ENCODE peak calls at places on chromosome 22, in seven cellular contexts. One of them, this sample, is unnamed.
A peak's percentile ranks its signal among the peaks of the same experiment; 100 is the strongest.

GRCh38 chr22:44394246-44395115 is 81.7 kb upstream of the SHISAL1 start:
- DNase-seq in astrocyte of the spinal cord: no peak
- DNase-seq in left ventricle myocardium inferior: peak; percentile 10
- DNase-seq in pancreas: no peak
- DNase-seq in Caco-2: peak; percentile 14
- DNase-seq in dorsolateral prefrontal cortex: no peak
- DNase-seq in tibial nerve: peak; percentile 2
- DNase-seq in this sample: no peak

GRCh38 chr22:47850644-47851151 is 1088.2 kb downstream of the TBC1D22A start:
- DNase-seq in tibial nerve: no peak
- DNase-seq in pancreas: no peak
- DNase-seq in Caco-2: no peak
- DNase-seq in dorsolateral prefrontal cortex: no peak
- DNase-seq in left ventricle myocardium inferior: no peak
- DNase-seq in astrocyte of the spinal cord: peak; percentile 15
- DNase-seq in this sample: peak; percentile 8

GRCh38 chr22:30702856-30703255 is 8.2 kb downstream of the OSBP2 start:
- DNase-seq in pancreas: no peak
- DNase-seq in astrocyte of the spinal cord: no peak
- DNase-seq in Caco-2: no peak
- DNase-seq in dorsolateral prefrontal cortex: no peak
- DNase-seq in left ventricle myocardium inferior: no peak
- DNase-seq in tibial nerve: no peak
- DNase-seq in this sample: no peak

GRCh38 chr22:43118024-43118849 is 7.7 kb downstream of the BIK start:
- DNase-seq in astrocyte of the spinal cord: no peak
- DNase-seq in pancreas: no peak
- DNase-seq in left ventricle myocardium inferior: no peak
- DNase-seq in Caco-2: no peak
- DNase-seq in tibial nerve: no peak
- DNase-seq in dorsolateral prefrontal cortex: no peak
- DNase-seq in this sample: no peak

GRCh38 chr22:48173061-48173849 is 1410.8 kb downstream of the TBC1D22A start:
- DNase-seq in astrocyte of the spinal cord: no peak
- DNase-seq in Caco-2: no peak
- DNase-seq in left ventricle myocardium inferior: no peak
- DNase-seq in dorsolateral prefrontal cortex: no peak
- DNase-seq in tibial nerve: no peak
- DNase-seq in pancreas: no peak
- DNase-seq in this sample: no peak

GRCh38 chr22:27773236-27773550 is 28.4 kb downstream of the MN1 start:
- DNase-seq in tibial nerve: no peak
- DNase-seq in pancreas: no peak
- DNase-seq in left ventricle myocardium inferior: no peak
- DNase-seq in dorsolateral prefrontal cortex: no peak
- DNase-seq in Caco-2: no peak
- DNase-seq in astrocyte of the spinal cord: no peak
- DNase-seq in this sample: no peak

GRCh38 chr22:35971418-35972119 is 57.1 kb downstream of the RBFOX2 start:
- DNase-seq in astrocyte of the spinal cord: peak; percentile 92
- DNase-seq in tibial nerve: no peak
- DNase-seq in pancreas: no peak
- DNase-seq in Caco-2: no peak
- DNase-seq in left ventricle myocardium inferior: no peak
- DNase-seq in dorsolateral prefrontal cortex: no peak
- DNase-seq in this sample: peak; percentile 86

GRCh38 chr22:39383841-39384625 is 15.5 kb upstream of the TAB1 start:
- DNase-seq in tibial nerve: no peak
- DNase-seq in left ventricle myocardium inferior: no peak
- DNase-seq in dorsolateral prefrontal cortex: no peak
- DNase-seq in pancreas: no peak
- DNase-seq in Caco-2: no peak
- DNase-seq in astrocyte of the spinal cord: no peak
- DNase-seq in this sample: no peak

GRCh38 chr22:27795053-27795452 is 6.5 kb downstream of the MN1 start:
- DNase-seq in astrocyte of the spinal cord: no peak
- DNase-seq in pancreas: no peak
- DNase-seq in left ventricle myocardium inferior: no peak
- DNase-seq in tibial nerve: no peak
- DNase-seq in dorsolateral prefrontal cortex: no peak
- DNase-seq in Caco-2: no peak
- DNase-seq in this sample: no peak

GRCh38 chr22:26460202-26460601 is 23.4 kb downstream of the HPS4 start:
- DNase-seq in tibial nerve: no peak
- DNase-seq in pancreas: no peak
- DNase-seq in astrocyte of the spinal cord: no peak
- DNase-seq in Caco-2: no peak
- DNase-seq in dorsolateral prefrontal cortex: no peak
- DNase-seq in left ventricle myocardium inferior: no peak
- DNase-seq in this sample: no peak

GRCh38 chr22:35506259-35506570 is 34.4 kb upstream of the RASD2 start:
- DNase-seq in Caco-2: no peak
- DNase-seq in left ventricle myocardium inferior: no peak
- DNase-seq in astrocyte of the spinal cord: no peak
- DNase-seq in pancreas: no peak
- DNase-seq in tibial nerve: no peak
- DNase-seq in dorsolateral prefrontal cortex: no peak
- DNase-seq in this sample: no peak

GRCh38 chr22:28938286-28938833 is 55.0 kb downstream of the ZNRF3 start:
- DNase-seq in dorsolateral prefrontal cortex: no peak
- DNase-seq in pancreas: no peak
- DNase-seq in Caco-2: no peak
- DNase-seq in astrocyte of the spinal cord: no peak
- DNase-seq in tibial nerve: no peak
- DNase-seq in left ventricle myocardium inferior: no peak
- DNase-seq in this sample: no peak

GRCh38 chr22:37018815-37019308 is 385 bp downstream of the TST start:
- DNase-seq in astrocyte of the spinal cord: peak; percentile 52
- DNase-seq in dorsolateral prefrontal cortex: no peak
- DNase-seq in pancreas: no peak
- DNase-seq in left ventricle myocardium inferior: peak; percentile 74
- DNase-seq in Caco-2: no peak
- DNase-seq in tibial nerve: peak; percentile 54
- DNase-seq in this sample: no peak

GRCh38 chr22:39152511-39153219 is at the start of gene CBX7:
- DNase-seq in Caco-2: peak; percentile 80
- DNase-seq in astrocyte of the spinal cord: peak; percentile 80
- DNase-seq in pancreas: peak; percentile 91
- DNase-seq in tibial nerve: peak; percentile 96
- DNase-seq in dorsolateral prefrontal cortex: peak; percentile 95
- DNase-seq in left ventricle myocardium inferior: peak; percentile 96
- DNase-seq in this sample: no peak

GRCh38 chr22:28019360-28019759 is 100.3 kb upstream of the PITPNB start:
- DNase-seq in tibial nerve: no peak
- DNase-seq in dorsolateral prefrontal cortex: no peak
- DNase-seq in pancreas: peak; percentile 1
- DNase-seq in astrocyte of the spinal cord: no peak
- DNase-seq in left ventricle myocardium inferior: peak; percentile 9
- DNase-seq in Caco-2: peak; percentile 15
- DNase-seq in this sample: no peak

GRCh38 chr22:46830001-46830715 is 67.7 kb downstream of the TBC1D22A start:
- DNase-seq in left ventricle myocardium inferior: peak; percentile 59
- DNase-seq in dorsolateral prefrontal cortex: no peak
- DNase-seq in astrocyte of the spinal cord: peak; percentile 87
- DNase-seq in tibial nerve: peak; percentile 36
- DNase-seq in Caco-2: peak; percentile 19
- DNase-seq in pancreas: no peak
- DNase-seq in this sample: peak; percentile 60

GRCh38 chr22:48318173-48318572 is 1509.5 kb downstream of the BRD1 start:
- DNase-seq in pancreas: no peak
- DNase-seq in tibial nerve: no peak
- DNase-seq in left ventricle myocardium inferior: no peak
- DNase-seq in astrocyte of the spinal cord: no peak
- DNase-seq in Caco-2: no peak
- DNase-seq in dorsolateral prefrontal cortex: no peak
- DNase-seq in this sample: no peak

GRCh38 chr22:32649515-32650200 is 151.8 kb upstream of the TIMP3 start:
- DNase-seq in astrocyte of the spinal cord: peak; percentile 76
- DNase-seq in Caco-2: no peak
- DNase-seq in pancreas: no peak
- DNase-seq in left ventricle myocardium inferior: no peak
- DNase-seq in dorsolateral prefrontal cortex: no peak
- DNase-seq in tibial nerve: no peak
- DNase-seq in this sample: no peak

GRCh38 chr22:30116362-30117117 is 36.3 kb downstream of the HORMAD2 start:
- DNase-seq in pancreas: no peak
- DNase-seq in tibial nerve: no peak
- DNase-seq in Caco-2: no peak
- DNase-seq in left ventricle myocardium inferior: no peak
- DNase-seq in astrocyte of the spinal cord: peak; percentile 64
- DNase-seq in dorsolateral prefrontal cortex: no peak
- DNase-seq in this sample: peak; percentile 4

GRCh38 chr22:29129644-29130201 is 56.9 kb downstream of the KREMEN1 start:
- DNase-seq in dorsolateral prefrontal cortex: no peak
- DNase-seq in tibial nerve: no peak
- DNase-seq in Caco-2: no peak
- DNase-seq in pancreas: no peak
- DNase-seq in left ventricle myocardium inferior: peak; percentile 39
- DNase-seq in astrocyte of the spinal cord: no peak
- DNase-seq in this sample: no peak

GRCh38 chr22:48404801-48405447 is 1422.7 kb downstream of the BRD1 start:
- DNase-seq in astrocyte of the spinal cord: no peak
- DNase-seq in dorsolateral prefrontal cortex: no peak
- DNase-seq in Caco-2: no peak
- DNase-seq in tibial nerve: no peak
- DNase-seq in left ventricle myocardium inferior: no peak
- DNase-seq in pancreas: no peak
- DNase-seq in this sample: no peak

GRCh38 chr22:22003233-22003632 is 20.6 kb upstream of the TOP3B start:
- DNase-seq in astrocyte of the spinal cord: no peak
- DNase-seq in Caco-2: no peak
- DNase-seq in left ventricle myocardium inferior: no peak
- DNase-seq in pancreas: no peak
- DNase-seq in tibial nerve: no peak
- DNase-seq in dorsolateral prefrontal cortex: no peak
- DNase-seq in this sample: no peak

GRCh38 chr22:32020117-32020516 is 22.9 kb upstream of the SLC5A1 start:
- DNase-seq in tibial nerve: no peak
- DNase-seq in dorsolateral prefrontal cortex: no peak
- DNase-seq in astrocyte of the spinal cord: peak; percentile 82
- DNase-seq in Caco-2: no peak
- DNase-seq in left ventricle myocardium inferior: no peak
- DNase-seq in pancreas: no peak
- DNase-seq in this sample: peak; percentile 69

GRCh38 chr22:35601743-35602633 is 15.1 kb downstream of the MB start:
- DNase-seq in tibial nerve: no peak
- DNase-seq in dorsolateral prefrontal cortex: no peak
- DNase-seq in astrocyte of the spinal cord: peak; percentile 27
- DNase-seq in left ventricle myocardium inferior: no peak
- DNase-seq in pancreas: no peak
- DNase-seq in Caco-2: no peak
- DNase-seq in this sample: no peak

GRCh38 chr22:41672780-41673509 is 15.7 kb downstream of the SNU13 start:
- DNase-seq in tibial nerve: no peak
- DNase-seq in dorsolateral prefrontal cortex: no peak
- DNase-seq in Caco-2: no peak
- DNase-seq in pancreas: no peak
- DNase-seq in left ventricle myocardium inferior: no peak
- DNase-seq in astrocyte of the spinal cord: no peak
- DNase-seq in this sample: no peak
- TF ChIP-seq CTCF in tibial nerve: no peak
- TF ChIP-seq CTCF in dorsolateral prefrontal cortex: peak; percentile 27
- TF ChIP-seq CTCF in Caco-2: no peak
- TF ChIP-seq CTCF in pancreas: no peak
- TF ChIP-seq CTCF in left ventricle myocardium inferior: peak; percentile 40
- TF ChIP-seq CTCF in astrocyte of the spinal cord: peak; percentile 47
- TF ChIP-seq CTCF in this sample: peak; percentile 39

DNA sequence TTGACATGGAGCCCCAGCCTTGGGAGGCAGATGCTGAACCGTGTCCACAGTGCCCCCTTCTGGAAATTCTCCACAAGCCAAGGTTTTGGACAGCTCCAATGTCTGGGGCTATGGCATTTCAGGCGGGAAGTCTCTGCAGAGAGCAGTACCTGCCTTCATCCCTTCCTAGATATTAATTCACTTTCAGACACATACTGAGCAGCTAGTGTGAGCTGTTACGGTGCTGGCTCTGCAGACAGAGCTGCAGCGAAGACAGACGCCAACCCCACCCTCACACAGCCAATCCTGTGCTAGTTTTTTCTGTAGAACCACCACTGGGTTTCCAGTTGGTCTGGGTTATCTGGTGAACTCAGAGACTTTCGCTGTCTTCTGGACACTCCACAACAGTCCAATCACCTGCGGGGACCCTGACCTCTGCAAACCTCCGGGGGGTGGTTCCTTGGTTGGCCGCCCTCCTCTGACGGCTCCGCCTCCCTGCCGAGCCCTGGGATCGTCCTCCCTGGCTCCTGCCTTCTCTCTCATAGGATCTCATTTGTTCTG is 9.1 kb downstream of the LMF2 start:
- DNase-seq in left ventricle myocardium inferior: no peak
- DNase-seq in pancreas: peak; percentile 79
- DNase-seq in astrocyte of the spinal cord: peak; percentile 56
- DNase-seq in tibial nerve: no peak
- DNase-seq in Caco-2: peak; percentile 88
- DNase-seq in dorsolateral prefrontal cortex: no peak
- DNase-seq in this sample: no peak
- H3K4me3 ChIP-seq in left ventricle myocardium inferior: no peak overlapping the region
- H3K4me3 ChIP-seq in pancreas: no peak overlapping the region
- H3K4me3 ChIP-seq in astrocyte of the spinal cord: no peak overlapping the region
- H3K4me3 ChIP-seq in tibial nerve: no peak overlapping the region
- H3K4me3 ChIP-seq in Caco-2: peak overlapping the region; percentile 1
- H3K4me3 ChIP-seq in dorsolateral prefrontal cortex: no peak overlapping the region
- H3K4me3 ChIP-seq in this sample: no peak overlapping the region

DNA sequence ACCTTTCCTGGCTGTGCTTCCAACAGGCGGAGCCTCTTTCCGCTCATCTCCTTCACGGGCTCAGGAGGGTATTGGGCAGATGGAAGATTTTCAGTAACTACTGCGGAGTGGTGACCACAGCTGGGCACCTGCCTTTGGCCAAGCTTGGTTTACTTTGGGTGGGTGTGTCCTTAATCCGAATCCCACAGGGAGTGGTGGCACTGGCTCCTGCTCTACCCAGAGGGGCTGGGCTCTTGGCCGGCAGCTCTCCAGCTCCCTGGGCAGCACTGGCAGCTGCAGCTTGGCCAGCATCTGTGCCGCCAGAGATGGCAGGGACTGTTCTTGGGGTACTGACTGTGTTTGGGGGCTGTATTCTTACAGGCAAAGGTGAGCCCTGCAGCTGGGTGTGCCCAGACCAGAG is 29.8 kb downstream of the BID start:
- DNase-seq in dorsolateral prefrontal cortex: no peak
- DNase-seq in left ventricle myocardium inferior: no peak
- DNase-seq in pancreas: no peak
- DNase-seq in tibial nerve: no peak
- DNase-seq in astrocyte of the spinal cord: no peak
- DNase-seq in Caco-2: no peak
- DNase-seq in this sample: no peak
- TF ChIP-seq CTCF in dorsolateral prefrontal cortex: no peak
- TF ChIP-seq CTCF in left ventricle myocardium inferior: no peak
- TF ChIP-seq CTCF in pancreas: no peak
- TF ChIP-seq CTCF in tibial nerve: no peak
- TF ChIP-seq CTCF in astrocyte of the spinal cord: no peak
- TF ChIP-seq CTCF in Caco-2: no peak
- TF ChIP-seq CTCF in this sample: no peak

DNA sequence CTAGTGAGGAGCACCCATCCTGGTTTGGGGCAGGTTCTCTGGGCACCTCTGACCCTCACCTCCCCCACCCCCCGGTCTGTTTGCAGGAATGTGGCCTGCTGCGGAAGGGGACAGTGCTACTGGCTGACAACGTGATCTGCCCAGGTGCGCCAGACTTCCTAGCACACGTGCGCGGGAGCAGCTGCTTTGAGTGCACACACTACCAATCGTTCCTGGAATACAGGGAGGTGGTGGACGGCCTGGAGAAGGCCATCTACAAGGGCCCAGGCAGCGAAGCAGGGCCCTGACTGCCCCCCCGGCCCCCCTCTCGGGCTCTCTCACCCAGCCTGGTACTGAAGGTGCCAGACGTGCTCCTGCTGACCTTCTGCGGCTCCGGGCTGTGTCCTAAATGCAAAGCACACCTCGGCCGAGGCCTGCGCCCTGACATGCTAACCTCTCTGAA is 26.9 kb upstream of the TXNRD2 start:
- DNase-seq in pancreas: no peak
- DNase-seq in Caco-2: no peak
- DNase-seq in left ventricle myocardium inferior: no peak
- DNase-seq in dorsolateral prefrontal cortex: no peak
- DNase-seq in astrocyte of the spinal cord: no peak
- DNase-seq in tibial nerve: no peak
- DNase-seq in this sample: no peak
- H3K4me3 ChIP-seq in pancreas: no peak overlapping the region
- H3K4me3 ChIP-seq in Caco-2: no peak overlapping the region
- H3K4me3 ChIP-seq in left ventricle myocardium inferior: no peak overlapping the region
- H3K4me3 ChIP-seq in dorsolateral prefrontal cortex: no peak overlapping the region
- H3K4me3 ChIP-seq in astrocyte of the spinal cord: no peak overlapping the region
- H3K4me3 ChIP-seq in tibial nerve: no peak overlapping the region
- H3K4me3 ChIP-seq in this sample: no peak overlapping the region